ENCODE peak calls at places on chromosomes 11 and 22, in four cellular contexts. M is HCT116, S is Peyer's patch, K is heart left ventricle. N is an unnamed sample.
A peak's percentile ranks its signal among the peaks of the same experiment; 100 is the strongest.

GRCh38 chr11:33067294-33067693 is 27.9 kb downstream of the TCP11L1 start:
- DNase-seq in M (no peak), S (no peak), K (no peak), N (no peak)

GRCh38 chr11:2304156-2305139 is 2.6 kb downstream of the TSPAN32 start:
- DNase-seq in M (no peak), S (peak; percentile 46), K (no peak), N (no peak)

GRCh38 chr11:2812371-2812991 is 73.1 kb downstream of the CDKN1C start:
- DNase-seq in M (no peak), S (no peak), K (peak; percentile 77), N (no peak)

GRCh38 chr22:20949698-20950183 is 17.3 kb upstream of the AIFM3 start:
- DNase-seq in M (no peak), S (no peak), K (no peak), N (no peak)

GRCh38 chr11:2251138-2251537 is 19.2 kb downstream of the ASCL2 start:
- DNase-seq in M (no peak), S (no peak), K (no peak), N (no peak)

GRCh38 chr11:72233773-72234513 is 9.4 kb downstream of the INPPL1 start:
- DNase-seq in M (no peak), S (no peak), K (no peak), N (no peak)

GRCh38 chr11:65491614-65492386 is 7.0 kb upstream of the MALAT1 start:
- DNase-seq in M (peak; percentile 93), S (peak; percentile 88), K (peak; percentile 86), N (peak; percentile 94)

GRCh38 chr11:65504671-65505433 is 6.0 kb downstream of the MALAT1 start:
- DNase-seq in M (no peak), S (no peak), K (no peak), N (peak; percentile 50)

GRCh38 chr11:60367009-60367408 is 11.3 kb upstream of the MS4A7 start:
- DNase-seq in M (no peak), S (no peak), K (no peak), N (no peak)

GRCh38 chr11:64152841-64153691 is 12.8 kb downstream of the MACROD1 start:
- DNase-seq in M (no peak), S (peak; percentile 83), K (peak; percentile 67), N (peak; percentile 60)

GRCh38 chr11:32312865-32313403 is 122.4 kb downstream of the WT1 start:
- DNase-seq in M (peak; percentile 63), S (no peak), K (no peak), N (peak; percentile 73)

GRCh38 chr11:66856496-66857233 is at the start of gene LRFN4:
- DNase-seq in M (no peak), S (no peak), K (no peak), N (no peak)

GRCh38 chr11:60765355-60765754 is 8.7 kb downstream of the MS4A15 start:
- DNase-seq in M (no peak), S (no peak), K (no peak), N (no peak)

GRCh38 chr11:57237204-57237681 is at the start of gene APLNR:
- DNase-seq in M (no peak), S (no peak), K (no peak), N (no peak)

GRCh38 chr11:27678242-27678641 is 22.0 kb downstream of the BDNF start:
- DNase-seq in M (no peak), S (no peak), K (no peak), N (no peak)

GRCh38 chr22:17116931-17117330 is 4.2 kb downstream of the TMEM121B start:
- DNase-seq in M (no peak), S (no peak), K (no peak), N (no peak)

GRCh38 chr11:62713343-62713742 is 5.9 kb downstream of the GNG3 start:
- DNase-seq in M (no peak), S (peak; percentile 61), K (no peak), N (peak; percentile 82)

GRCh38 chr22:30238661-30239420 is 7.7 kb downstream of the LIF start:
- DNase-seq in M (no peak), S (peak; percentile 67), K (peak; percentile 74), N (peak; percentile 65)

GRCh38 chr11:113384551-113384950 is 3.0 kb upstream of the ANKK1 start:
- DNase-seq in M (no peak), S (no peak), K (no peak), N (no peak)

GRCh38 chr11:13336246-13336873 is 58.8 kb downstream of the BMAL1 start:
- DNase-seq in M (no peak), S (no peak), K (peak; percentile 49), N (peak; percentile 75)

GRCh38 chr11:2383823-2384722 is 7.0 kb downstream of the CD81 start:
- DNase-seq in M (no peak), S (peak; percentile 71), K (no peak), N (no peak)

GRCh38 chr11:125070699-125071254 is 7.7 kb downstream of the SLC37A2 start:
- DNase-seq in M (peak; percentile 39), S (peak; percentile 58), K (peak; percentile 79), N (peak; percentile 97)

GRCh38 chr22:18095101-18095805 is 15.4 kb upstream of the TUBA8 start:
- DNase-seq in M (no peak), S (no peak), K (no peak), N (no peak)

GRCh38 chr11:108959874-108960273 is 295.0 kb downstream of the DDX10 start:
- DNase-seq in M (no peak), S (no peak), K (no peak), N (no peak)

GRCh38 chr22:19798825-19799224 is 38.2 kb downstream of the TBX1 start:
- DNase-seq in M (no peak), S (no peak), K (no peak), N (no peak)

GRCh38 chr11:16902182-16902581 is 112.0 kb downstream of the PLEKHA7 start:
- DNase-seq in M (peak; percentile 48), S (no peak), K (no peak), N (no peak)

GRCh38 chr22:31578171-31578570 is 81.8 kb downstream of the SFI1 start:
- DNase-seq in M (no peak), S (no peak), K (no peak), N (no peak)

GRCh38 chr11:116072776-116073175 is 568.6 kb upstream of the CADM1 start:
- DNase-seq in M (no peak), S (no peak), K (no peak), N (no peak)

GRCh38 chr11:15730617-15731385 is 616.1 kb downstream of the INSC start:
- DNase-seq in M (no peak), S (no peak), K (peak; percentile 32), N (no peak)

GRCh38 chr11:102573851-102574250 is 43.3 kb upstream of the MMP7 start:
- DNase-seq in M (no peak), S (no peak), K (no peak), N (no peak)

GRCh38 chr11:24234822-24235508 is 261.9 kb upstream of the LUZP2 start:
- DNase-seq in M (no peak), S (no peak), K (no peak), N (peak; percentile 1)

DNA sequence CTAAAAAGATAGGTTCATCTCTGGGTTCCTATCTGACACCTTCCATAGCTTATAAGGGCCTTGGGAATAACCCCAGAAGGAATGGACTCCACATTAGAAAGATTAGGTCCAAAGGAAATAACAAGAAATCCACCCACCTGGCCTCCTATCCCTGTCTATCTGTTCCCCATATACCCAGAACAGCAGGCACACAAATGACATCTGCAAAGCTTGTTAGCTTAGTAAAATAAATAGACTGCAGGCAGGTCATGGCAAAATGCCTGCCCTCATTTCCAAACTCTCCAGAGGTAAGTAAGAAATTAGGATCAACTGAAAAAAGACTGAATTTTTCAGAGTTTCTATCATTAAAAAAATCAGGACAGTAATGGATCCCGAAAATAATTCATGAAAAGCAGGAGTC is 489.5 kb downstream of the DLG2 start:
- DNase-seq in M (no peak), S (no peak), K (no peak), N (no peak)
- H3K27ac ChIP-seq in M (no peak overlapping the region), S (no peak overlapping the region), K (no peak overlapping the region), N (no peak overlapping the region)

GRCh38 chr22:37896939-37897338 is 9.2 kb upstream of the MICALL1 start:
- DNase-seq in M (no peak), S (no peak), K (no peak), N (no peak)

GRCh38 chr22:37897805-37898204 is 8.3 kb upstream of the MICALL1 start:
- DNase-seq in M (no peak), S (no peak), K (no peak), N (no peak)

GRCh38 chr22:37894939-37895670 is 11.0 kb upstream of the MICALL1 start:
- DNase-seq in M (no peak), S (no peak), K (no peak), N (no peak)

GRCh38 chr22:37898441-37899181 is 7.5 kb upstream of the MICALL1 start:
- DNase-seq in M (no peak), S (no peak), K (no peak), N (no peak)

DNA sequence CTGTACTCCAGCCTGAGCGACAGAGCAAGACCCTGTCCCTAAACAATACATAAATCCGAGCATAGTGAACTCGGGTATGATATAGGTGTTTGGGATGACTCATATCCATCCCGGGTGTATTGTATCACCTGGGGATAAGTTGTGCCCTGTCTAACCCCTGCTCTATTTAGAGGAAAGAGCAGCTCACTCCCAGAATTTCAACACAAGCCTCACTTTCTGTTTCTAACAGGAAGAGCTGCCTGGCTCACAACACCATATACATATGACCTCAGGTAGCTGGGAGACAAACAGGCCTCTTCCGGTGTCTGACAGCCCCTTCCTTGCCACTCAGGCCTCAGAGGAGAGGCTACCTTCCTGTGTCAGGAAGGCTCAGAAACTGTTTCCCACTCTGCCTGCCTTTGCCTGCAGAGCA is 9.9 kb upstream of the MICALL1 start:
- DNase-seq in M (no peak), S (no peak), K (no peak), N (peak; percentile 39)
- TF ChIP-seq POLR2A in M (no peak), S (no peak), K (no peak), N (no peak)

DNA sequence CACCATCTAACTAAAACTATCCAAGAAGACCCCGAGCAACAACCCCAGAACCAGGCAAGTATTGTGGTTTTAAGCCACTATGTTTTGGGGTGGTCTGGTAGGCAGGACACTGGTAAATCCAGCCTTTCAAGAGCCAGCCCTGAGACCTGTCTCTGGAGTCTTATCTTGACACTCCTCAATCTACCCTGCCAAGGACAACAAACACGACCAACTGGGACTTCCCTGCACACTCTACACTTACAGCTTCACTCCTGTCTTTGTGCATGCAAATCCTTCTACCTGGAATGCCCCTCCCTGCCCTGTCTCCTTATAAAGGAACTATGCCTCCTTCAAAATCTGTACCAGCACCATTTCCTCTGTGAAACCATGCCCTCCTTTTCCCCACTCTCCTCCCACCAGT is 107.3 kb downstream of the RPL27A start:
- DNase-seq in M (no peak), S (no peak), K (no peak), N (no peak)
- H3K27ac ChIP-seq in M (no peak overlapping the region), S (peak overlapping the region; percentile 3), K (no peak overlapping the region), N (no peak overlapping the region)

GRCh38 chr11:12226093-12226492 is 115.7 kb downstream of the MICAL2 start:
- DNase-seq in M (no peak), S (no peak), K (no peak), N (no peak)

GRCh38 chr11:12223771-12224536 is 113.6 kb downstream of the MICAL2 start:
- DNase-seq in M (no peak), S (no peak), K (no peak), N (no peak)

GRCh38 chr11:12225046-12225739 is 114.8 kb downstream of the MICAL2 start:
- DNase-seq in M (no peak), S (no peak), K (no peak), N (no peak)

GRCh38 chr11:12222099-12222751 is 111.8 kb downstream of the MICAL2 start:
- DNase-seq in M (no peak), S (peak; percentile 70), K (peak; percentile 74), N (no peak)

DNA sequence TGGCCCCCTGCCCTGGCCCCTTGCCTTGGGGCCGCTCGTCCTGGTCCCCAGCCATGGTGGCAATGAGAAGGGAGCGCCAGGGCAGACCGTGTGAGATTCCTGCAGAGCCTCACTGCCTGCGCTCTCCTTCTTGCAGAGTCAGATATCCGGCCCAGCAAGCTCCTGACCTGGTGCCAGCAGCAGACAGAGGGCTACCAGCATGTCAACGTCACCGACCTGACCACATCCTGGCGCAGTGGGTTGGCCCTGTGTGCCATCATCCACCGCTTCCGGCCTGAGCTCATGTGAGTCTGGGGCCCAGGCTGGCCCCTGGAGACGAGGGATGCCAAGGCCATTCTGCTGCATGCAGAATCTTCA is 114.1 kb downstream of the MICAL2 start:
- DNase-seq in M (no peak), S (no peak), K (peak; percentile 87), N (peak; percentile 74)
- TF ChIP-seq POLR2A in M (no peak), S (no peak), K (no peak), N (no peak)